ENCODE peak calls at places on chromosomes 11 and 22, in seven cellular contexts. E is MM.1S; X is Panc1; S is tibial nerve; V is psoas muscle; M is CD8-positive, alpha-beta memory T cell; D is activated T-cell treated with anti-CD3 and anti-CD28 coated beads for 1 hour. L is an unnamed sample.

GRCh38 chr11:72038491-72038890 is 39.8 kb downstream of the IL18BP start:
- DNase-seq in S (peak; percentile 60), D (no peak), V (peak; percentile 64), M (no peak), X (no peak), E (no peak), L (no peak)

GRCh38 chr11:995752-996420 is 40.6 kb downstream of the MUC6 start:
- DNase-seq in X (no peak), V (no peak), D (no peak), M (no peak), E (no peak), S (no peak), L (no peak)

GRCh38 chr22:39292002-39292401 is 27.4 kb downstream of the RPL3 start:
- DNase-seq in V (no peak), D (no peak), X (no peak), S (no peak), E (no peak), M (no peak), L (no peak)

GRCh38 chr11:126355324-126355925 is at the start of gene ST3GAL4:
- DNase-seq in S (peak; percentile 66), X (no peak), E (peak; percentile 51), D (peak; percentile 48), V (peak; percentile 77), M (peak; percentile 60), L (peak; percentile 57)

GRCh38 chr22:38966379-38966700 is 8.9 kb downstream of the APOBEC3A start:
- DNase-seq in E (no peak), S (no peak), D (no peak), X (no peak), M (no peak), V (no peak), L (no peak)

GRCh38 chr11:94880216-94880615 is 93.1 kb downstream of the CWC15 start:
- DNase-seq in X (peak; percentile 91), D (no peak), S (no peak), V (no peak), E (no peak), M (no peak), L (no peak)

GRCh38 chr11:61024938-61025818 is 53.7 kb downstream of the CD6 start:
- DNase-seq in M (no peak), D (no peak), X (no peak), V (no peak), E (no peak), S (no peak), L (no peak)

GRCh38 chr22:31504282-31504681 is 7.9 kb downstream of the SFI1 start:
- DNase-seq in E (no peak), X (no peak), D (no peak), M (no peak), S (no peak), V (no peak), L (no peak)

GRCh38 chr11:26712497-26712896 is 9.4 kb downstream of the SLC5A12 start:
- DNase-seq in S (no peak), E (no peak), V (no peak), M (no peak), D (no peak), X (no peak), L (no peak)

GRCh38 chr11:110455718-110456117 is 26.0 kb downstream of the FDX1 start:
- DNase-seq in M (no peak), V (no peak), S (no peak), D (no peak), E (no peak), X (no peak), L (no peak)

GRCh38 chr11:96384156-96384555 is 5.6 kb downstream of the CCDC82 start:
- DNase-seq in E (no peak), D (no peak), M (no peak), X (no peak), V (no peak), S (no peak), L (no peak)